ENCODE peak calls at places on chromosome 10, in six cellular contexts. One of them, this sample, is unnamed.
A peak's percentile ranks its signal among the peaks of the same experiment; 100 is the strongest.

GRCh38 chr10:126137557-126138221 is 241.3 kb downstream of the FANK1 start:
- DNase-seq in tibial artery: no peak
- DNase-seq in HFFc6: no peak
- DNase-seq in fibroblast of the aortic adventitia: no peak
- DNase-seq in MM.1S: no peak
- DNase-seq in HepG2: no peak
- DNase-seq in this sample: no peak

GRCh38 chr10:132195366-132196075 is 8.8 kb downstream of the DPYSL4 start:
- DNase-seq in tibial artery: no peak
- DNase-seq in MM.1S: no peak
- DNase-seq in fibroblast of the aortic adventitia: no peak
- DNase-seq in HepG2: no peak
- DNase-seq in HFFc6: no peak
- DNase-seq in this sample: no peak

GRCh38 chr10:77983384-77984341 is 45.7 kb downstream of the POLR3A start:
- DNase-seq in HepG2: no peak
- DNase-seq in MM.1S: no peak
- DNase-seq in HFFc6: peak; percentile 89
- DNase-seq in fibroblast of the aortic adventitia: peak; percentile 68
- DNase-seq in tibial artery: peak; percentile 34
- DNase-seq in this sample: no peak

GRCh38 chr10:101244321-101245050 is 15.2 kb upstream of the LBX1 start:
- DNase-seq in HepG2: no peak
- DNase-seq in fibroblast of the aortic adventitia: peak; percentile 62
- DNase-seq in MM.1S: no peak
- DNase-seq in tibial artery: no peak
- DNase-seq in HFFc6: peak; percentile 84
- DNase-seq in this sample: no peak

GRCh38 chr10:99777918-99778716 is 4.3 kb upstream of the ABCC2 start:
- DNase-seq in HFFc6: no peak
- DNase-seq in HepG2: peak; percentile 39
- DNase-seq in tibial artery: no peak
- DNase-seq in fibroblast of the aortic adventitia: no peak
- DNase-seq in MM.1S: peak; percentile 17
- DNase-seq in this sample: no peak

GRCh38 chr10:43282881-43283280 is 16.0 kb upstream of the RASGEF1A start:
- DNase-seq in HepG2: no peak
- DNase-seq in tibial artery: no peak
- DNase-seq in HFFc6: no peak
- DNase-seq in MM.1S: no peak
- DNase-seq in fibroblast of the aortic adventitia: no peak
- DNase-seq in this sample: no peak

GRCh38 chr10:92377962-92378361 is 87.0 kb downstream of the MARCHF5 start:
- DNase-seq in HFFc6: no peak
- DNase-seq in tibial artery: no peak
- DNase-seq in MM.1S: no peak
- DNase-seq in fibroblast of the aortic adventitia: no peak
- DNase-seq in HepG2: no peak
- DNase-seq in this sample: no peak

GRCh38 chr10:114806572-114807391 is 14.8 kb upstream of the FHIP2A start:
- DNase-seq in MM.1S: no peak
- DNase-seq in fibroblast of the aortic adventitia: no peak
- DNase-seq in tibial artery: no peak
- DNase-seq in HepG2: no peak
- DNase-seq in HFFc6: peak; percentile 52
- DNase-seq in this sample: no peak

GRCh38 chr10:76230866-76231257 is 799.4 kb downstream of the LRMDA start:
- DNase-seq in HepG2: no peak
- DNase-seq in fibroblast of the aortic adventitia: no peak
- DNase-seq in tibial artery: no peak
- DNase-seq in MM.1S: no peak
- DNase-seq in HFFc6: no peak
- DNase-seq in this sample: no peak

GRCh38 chr10:118927317-118927716 is 102.2 kb upstream of the NANOS1 start:
- DNase-seq in MM.1S: no peak
- DNase-seq in fibroblast of the aortic adventitia: no peak
- DNase-seq in HepG2: no peak
- DNase-seq in HFFc6: no peak
- DNase-seq in tibial artery: no peak
- DNase-seq in this sample: no peak

GRCh38 chr10:32366111-32366510 is 19.2 kb upstream of the EPC1 start:
- DNase-seq in HepG2: no peak
- DNase-seq in tibial artery: no peak
- DNase-seq in fibroblast of the aortic adventitia: no peak
- DNase-seq in HFFc6: no peak
- DNase-seq in MM.1S: no peak
- DNase-seq in this sample: no peak

GRCh38 chr10:80664071-80664680 is 126.5 kb downstream of the SH2D4B start:
- DNase-seq in fibroblast of the aortic adventitia: peak; percentile 38
- DNase-seq in tibial artery: peak; percentile 81
- DNase-seq in HepG2: peak; percentile 56
- DNase-seq in HFFc6: peak; percentile 66
- DNase-seq in MM.1S: peak; percentile 49
- DNase-seq in this sample: peak; percentile 56

GRCh38 chr10:126421745-126422144 is 33.5 kb upstream of the ADAM12 start:
- DNase-seq in fibroblast of the aortic adventitia: peak; percentile 97
- DNase-seq in HFFc6: peak; percentile 83
- DNase-seq in tibial artery: no peak
- DNase-seq in MM.1S: no peak
- DNase-seq in HepG2: no peak
- DNase-seq in this sample: no peak

GRCh38 chr10:23521735-23522134 is 82.9 kb downstream of the OTUD1 start:
- DNase-seq in HFFc6: no peak
- DNase-seq in HepG2: no peak
- DNase-seq in MM.1S: no peak
- DNase-seq in fibroblast of the aortic adventitia: no peak
- DNase-seq in tibial artery: no peak
- DNase-seq in this sample: no peak

GRCh38 chr10:125137601-125138438 is 22.5 kb downstream of the CTBP2 start:
- DNase-seq in fibroblast of the aortic adventitia: no peak
- DNase-seq in HepG2: no peak
- DNase-seq in HFFc6: no peak
- DNase-seq in tibial artery: peak; percentile 66
- DNase-seq in MM.1S: no peak
- DNase-seq in this sample: no peak

GRCh38 chr10:24237801-24238390 is 29.0 kb downstream of the KIAA1217 start:
- DNase-seq in HepG2: peak; percentile 54
- DNase-seq in HFFc6: no peak
- DNase-seq in tibial artery: no peak
- DNase-seq in fibroblast of the aortic adventitia: no peak
- DNase-seq in MM.1S: no peak
- DNase-seq in this sample: no peak

GRCh38 chr10:45495438-45496152 is 121.6 kb downstream of the ALOX5 start:
- DNase-seq in fibroblast of the aortic adventitia: peak; percentile 3
- DNase-seq in HepG2: no peak
- DNase-seq in HFFc6: peak; percentile 18
- DNase-seq in tibial artery: no peak
- DNase-seq in MM.1S: no peak
- DNase-seq in this sample: no peak

GRCh38 chr10:15540729-15541128 is 169.6 kb upstream of the FAM171A1 start:
- DNase-seq in MM.1S: no peak
- DNase-seq in HepG2: no peak
- DNase-seq in HFFc6: peak; percentile 8
- DNase-seq in tibial artery: no peak
- DNase-seq in fibroblast of the aortic adventitia: no peak
- DNase-seq in this sample: no peak

GRCh38 chr10:132850896-132851295 is 64.9 kb upstream of the NKX6-2 start:
- DNase-seq in HepG2: no peak
- DNase-seq in fibroblast of the aortic adventitia: no peak
- DNase-seq in MM.1S: no peak
- DNase-seq in HFFc6: no peak
- DNase-seq in tibial artery: peak; percentile 48
- DNase-seq in this sample: no peak

GRCh38 chr10:132675031-132675740 is 110.8 kb downstream of the NKX6-2 start:
- DNase-seq in HFFc6: no peak
- DNase-seq in HepG2: no peak
- DNase-seq in MM.1S: no peak
- DNase-seq in tibial artery: peak; percentile 44
- DNase-seq in fibroblast of the aortic adventitia: no peak
- DNase-seq in this sample: no peak

GRCh38 chr10:48215148-48215982 is 59.1 kb downstream of the FRMPD2 start:
- DNase-seq in HepG2: peak; percentile 28
- DNase-seq in tibial artery: no peak
- DNase-seq in HFFc6: peak; percentile 7
- DNase-seq in fibroblast of the aortic adventitia: peak; percentile 35
- DNase-seq in MM.1S: peak; percentile 40
- DNase-seq in this sample: peak; percentile 51

GRCh38 chr10:77532068-77532467 is 105.5 kb downstream of the KCNMA1 start:
- DNase-seq in tibial artery: peak; percentile 75
- DNase-seq in HFFc6: peak; percentile 88
- DNase-seq in fibroblast of the aortic adventitia: peak; percentile 77
- DNase-seq in MM.1S: no peak
- DNase-seq in HepG2: no peak
- DNase-seq in this sample: no peak

GRCh38 chr10:62585211-62585758 is 211.1 kb downstream of the ZNF365 start:
- DNase-seq in tibial artery: no peak
- DNase-seq in MM.1S: no peak
- DNase-seq in fibroblast of the aortic adventitia: peak; percentile 82
- DNase-seq in HepG2: no peak
- DNase-seq in HFFc6: no peak
- DNase-seq in this sample: no peak

GRCh38 chr10:92575961-92576360 is 2.1 kb upstream of the IDE start:
- DNase-seq in HFFc6: peak; percentile 46
- DNase-seq in fibroblast of the aortic adventitia: peak; percentile 37
- DNase-seq in tibial artery: no peak
- DNase-seq in MM.1S: no peak
- DNase-seq in HepG2: no peak
- DNase-seq in this sample: no peak

GRCh38 chr10:29865700-29866355 is 193.6 kb downstream of the JCAD start:
- DNase-seq in MM.1S: no peak
- DNase-seq in HFFc6: no peak
- DNase-seq in tibial artery: no peak
- DNase-seq in fibroblast of the aortic adventitia: peak; percentile 23
- DNase-seq in HepG2: no peak
- DNase-seq in this sample: no peak

GRCh38 chr10:124433461-124433860 is 14.7 kb upstream of the OAT start:
- DNase-seq in MM.1S: no peak
- DNase-seq in tibial artery: no peak
- DNase-seq in HFFc6: no peak
- DNase-seq in fibroblast of the aortic adventitia: no peak
- DNase-seq in HepG2: no peak
- DNase-seq in this sample: no peak

GRCh38 chr10:27440021-27440420 is 64.1 kb upstream of the RAB18 start:
- DNase-seq in HFFc6: no peak
- DNase-seq in fibroblast of the aortic adventitia: no peak
- DNase-seq in HepG2: no peak
- DNase-seq in tibial artery: no peak
- DNase-seq in MM.1S: no peak
- DNase-seq in this sample: no peak

GRCh38 chr10:80472234-80473095 is 18.4 kb downstream of the TSPAN14 start:
- DNase-seq in HFFc6: peak; percentile 66
- DNase-seq in HepG2: no peak
- DNase-seq in tibial artery: peak; percentile 7
- DNase-seq in fibroblast of the aortic adventitia: peak; percentile 90
- DNase-seq in MM.1S: no peak
- DNase-seq in this sample: peak; percentile 77

GRCh38 chr10:46263831-46264268 is 22.9 kb upstream of the ANTXRL start:
- DNase-seq in fibroblast of the aortic adventitia: no peak
- DNase-seq in MM.1S: no peak
- DNase-seq in HepG2: no peak
- DNase-seq in tibial artery: peak; percentile 46
- DNase-seq in HFFc6: no peak
- DNase-seq in this sample: no peak

GRCh38 chr10:45470098-45471012 is 96.3 kb downstream of the ALOX5 start:
- DNase-seq in tibial artery: no peak
- DNase-seq in fibroblast of the aortic adventitia: peak; percentile 48
- DNase-seq in HFFc6: peak; percentile 46
- DNase-seq in MM.1S: no peak
- DNase-seq in HepG2: peak; percentile 88
- DNase-seq in this sample: no peak

GRCh38 chr10:71126432-71126831 is 85.9 kb upstream of the UNC5B start:
- DNase-seq in tibial artery: no peak
- DNase-seq in HepG2: no peak
- DNase-seq in MM.1S: no peak
- DNase-seq in HFFc6: no peak
- DNase-seq in fibroblast of the aortic adventitia: no peak
- DNase-seq in this sample: no peak

GRCh38 chr10:69861251-69862240 is 59.8 kb downstream of the COL13A1 start:
- DNase-seq in tibial artery: no peak
- DNase-seq in HFFc6: peak; percentile 89
- DNase-seq in MM.1S: no peak
- DNase-seq in HepG2: peak; percentile 34
- DNase-seq in fibroblast of the aortic adventitia: peak; percentile 96
- DNase-seq in this sample: no peak
- TF ChIP-seq CTCF in tibial artery: peak; percentile 23
- TF ChIP-seq CTCF in HFFc6: peak; percentile 70
- TF ChIP-seq CTCF in MM.1S: no peak
- TF ChIP-seq CTCF in HepG2: no peak
- TF ChIP-seq CTCF in fibroblast of the aortic adventitia: peak; percentile 55
- TF ChIP-seq CTCF in this sample: no peak

DNA sequence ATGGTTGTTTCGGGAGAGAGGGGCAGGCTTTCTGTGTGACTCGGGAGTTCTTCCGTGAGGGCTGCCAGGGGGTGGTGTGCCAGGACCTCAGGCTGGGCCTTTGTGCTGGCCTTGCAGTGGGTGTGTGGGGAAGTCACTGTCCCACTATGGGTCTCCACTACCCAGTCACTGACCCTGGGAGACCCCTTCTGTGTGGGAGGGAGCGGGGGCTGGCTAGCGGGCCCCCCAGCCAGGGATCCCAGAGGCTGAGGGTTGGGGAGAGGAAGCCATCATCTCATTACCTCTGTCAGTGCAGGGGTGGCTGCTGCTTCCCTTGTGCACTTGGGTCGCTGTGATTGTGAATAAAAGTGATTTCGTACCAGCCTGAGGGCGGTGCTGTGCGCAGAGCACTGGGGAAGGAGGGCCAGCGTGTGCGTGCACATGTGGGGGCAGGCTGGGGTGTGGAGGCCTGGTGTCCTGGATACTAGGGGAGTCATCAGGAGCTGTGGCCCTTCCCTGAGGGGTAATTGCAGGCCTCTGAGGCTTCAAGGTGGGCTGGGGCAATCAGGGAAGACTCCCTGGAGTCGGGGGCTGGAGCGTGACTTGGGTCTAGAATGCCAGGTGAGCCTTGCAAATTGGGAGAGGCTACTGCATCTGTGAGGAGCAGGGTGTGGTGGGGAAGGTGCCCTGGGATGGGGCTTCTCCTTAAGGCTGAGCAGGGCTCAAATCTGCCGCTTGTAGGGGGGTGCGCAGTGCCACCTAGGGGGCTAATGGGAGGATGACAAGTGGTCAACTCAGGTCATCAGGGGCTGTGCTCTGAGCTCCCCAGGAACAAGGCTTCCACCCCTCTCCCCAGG is 98.9 kb downstream of the NEURL1 start:
- DNase-seq in fibroblast of the aortic adventitia: peak; percentile 37
- DNase-seq in HFFc6: no peak
- DNase-seq in tibial artery: no peak
- DNase-seq in MM.1S: peak; percentile 42
- DNase-seq in HepG2: peak; percentile 30
- DNase-seq in this sample: peak; percentile 88
- TF ChIP-seq CTCF in fibroblast of the aortic adventitia: peak; percentile 73
- TF ChIP-seq CTCF in HFFc6: peak; percentile 83
- TF ChIP-seq CTCF in tibial artery: peak; percentile 53
- TF ChIP-seq CTCF in MM.1S: peak; percentile 75
- TF ChIP-seq CTCF in HepG2: peak; percentile 88
- TF ChIP-seq CTCF in this sample: peak; percentile 80

GRCh38 chr10:102455893-102456471 is 4.6 kb upstream of the C10orf95 start:
- DNase-seq in fibroblast of the aortic adventitia: peak; percentile 94
- DNase-seq in MM.1S: no peak
- DNase-seq in HFFc6: peak; percentile 67
- DNase-seq in HepG2: no peak
- DNase-seq in tibial artery: no peak
- DNase-seq in this sample: no peak
- TF ChIP-seq CTCF in fibroblast of the aortic adventitia: no peak
- TF ChIP-seq CTCF in MM.1S: no peak
- TF ChIP-seq CTCF in HFFc6: no peak
- TF ChIP-seq CTCF in HepG2: no peak
- TF ChIP-seq CTCF in tibial artery: no peak
- TF ChIP-seq CTCF in this sample: no peak

GRCh38 chr10:59833810-59834209 is 72.5 kb downstream of the CCDC6 start:
- DNase-seq in fibroblast of the aortic adventitia: no peak
- DNase-seq in HepG2: no peak
- DNase-seq in MM.1S: peak; percentile 31
- DNase-seq in HFFc6: no peak
- DNase-seq in tibial artery: no peak
- DNase-seq in this sample: no peak
- TF ChIP-seq CTCF in fibroblast of the aortic adventitia: no peak
- TF ChIP-seq CTCF in HepG2: no peak
- TF ChIP-seq CTCF in MM.1S: peak; percentile 16
- TF ChIP-seq CTCF in HFFc6: no peak
- TF ChIP-seq CTCF in tibial artery: no peak
- TF ChIP-seq CTCF in this sample: peak; percentile 39